ENCODE peak calls at places on chromosomes 7 and 10, in eight cellular contexts. E is IMR-90, W is HepG2, C is heart left ventricle, F is suprapubic skin, O is breast epithelium, G is A549, K is H54. N is an unnamed sample.

GRCh38 chr10:129958686-129959543 is 5.2 kb downstream of the EBF3 start:
- DNase-seq in E (no peak), W (no peak), C (no peak), F (peak; percentile 72), O (no peak), G (no peak), K (no peak), N (no peak)

GRCh38 chr10:1074748-1075358 is 18.7 kb downstream of the WDR37 start:
- DNase-seq in E (no peak), W (no peak), C (no peak), F (no peak), O (no peak), G (peak; percentile 31), K (no peak), N (no peak)

GRCh38 chr7:134415700-134416099 is 43.2 kb downstream of the AKR1B1 start:
- DNase-seq in E (no peak), W (no peak), C (no peak), F (no peak), O (no peak), G (no peak), K (no peak), N (no peak)

GRCh38 chr10:127592586-127592985 is 43.5 kb downstream of the NPS start:
- DNase-seq in E (no peak), W (no peak), C (no peak), F (no peak), O (no peak), G (no peak), K (no peak), N (no peak)

GRCh38 chr7:150755473-150756099 is 18.4 kb downstream of the GIMAP5 start:
- DNase-seq in E (no peak), W (no peak), C (no peak), F (no peak), O (no peak), G (no peak), K (no peak), N (no peak)

GRCh38 chr10:17438583-17438982 is 15.8 kb downstream of the ST8SIA6 start:
- DNase-seq in E (no peak), W (no peak), C (no peak), F (no peak), O (no peak), G (no peak), K (no peak), N (no peak)

GRCh38 chr10:131996508-131997365 is 15.0 kb upstream of the BNIP3 start:
- DNase-seq in E (no peak), W (no peak), C (peak; percentile 85), F (no peak), O (no peak), G (no peak), K (no peak), N (peak; percentile 76)

GRCh38 chr7:23603632-23604295 is 6.6 kb downstream of the CCDC126 start:
- DNase-seq in E (no peak), W (no peak), C (no peak), F (no peak), O (no peak), G (no peak), K (no peak), N (no peak)

GRCh38 chr7:4951903-4952636 is 6.9 kb downstream of the MMD2 start:
- DNase-seq in E (peak; percentile 10), W (no peak), C (no peak), F (no peak), O (no peak), G (no peak), K (peak; percentile 78), N (no peak)

GRCh38 chr10:26503911-26504310 is 65.8 kb downstream of the APBB1IP start:
- DNase-seq in E (no peak), W (no peak), C (no peak), F (no peak), O (no peak), G (peak; percentile 28), K (no peak), N (no peak)

GRCh38 chr7:5077740-5078139 is 32.1 kb downstream of the RBAK start:
- DNase-seq in E (peak; percentile 7), W (no peak), C (no peak), F (no peak), O (no peak), G (peak; percentile 23), K (no peak), N (no peak)

GRCh38 chr7:1669486-1669951 is 558 bp upstream of the ELFN1 start:
- DNase-seq in E (no peak), W (no peak), C (no peak), F (peak; percentile 31), O (no peak), G (peak; percentile 43), K (no peak), N (no peak)

GRCh38 chr10:32000937-32001336 is 55.3 kb downstream of the KIF5B start:
- DNase-seq in E (peak; percentile 40), W (no peak), C (no peak), F (no peak), O (no peak), G (no peak), K (no peak), N (no peak)

GRCh38 chr10:62816179-62817119 is at the start of gene EGR2:
- DNase-seq in E (peak; percentile 94), W (peak; percentile 86), C (peak; percentile 95), F (peak; percentile 96), O (peak; percentile 96), G (peak; percentile 95), K (peak; percentile 99), N (peak; percentile 86)

GRCh38 chr10:62818426-62819011 is 2.4 kb upstream of the EGR2 start:
- DNase-seq in E (no peak), W (no peak), C (peak; percentile 44), F (no peak), O (peak; percentile 41), G (peak; percentile 17), K (no peak), N (no peak)

GRCh38 chr10:62817763-62818425 is 1.7 kb upstream of the EGR2 start:
- DNase-seq in E (peak; percentile 61), W (peak; percentile 54), C (peak; percentile 86), F (no peak), O (peak; percentile 67), G (peak; percentile 79), K (peak; percentile 91), N (peak; percentile 35)

GRCh38 chr10:62815373-62816111 is 624 bp downstream of the EGR2 start:
- DNase-seq in E (no peak), W (no peak), C (no peak), F (no peak), O (peak; percentile 41), G (peak; percentile 32), K (no peak), N (no peak)

GRCh38 chr10:62817120-62817762 is 1.1 kb upstream of the EGR2 start:
- DNase-seq in E (peak; percentile 28), W (no peak), C (peak; percentile 60), F (no peak), O (peak; percentile 65), G (peak; percentile 27), K (no peak), N (peak; percentile 18)
- TF ChIP-seq POLR2A in E (peak; percentile 23), W (no peak), C (no peak), F (no peak), O (no peak), G (no peak), K (no peak), N (no peak)

GRCh38 chr10:6200588-6201510 is 1.9 kb upstream of the PFKFB3 start:
- DNase-seq in E (peak; percentile 35), W (peak; percentile 56), C (peak; percentile 50), F (no peak), O (no peak), G (peak; percentile 33), K (peak; percentile 44), N (peak; percentile 89)

GRCh38 chr10:6202098-6202683 is 541 bp upstream of the PFKFB3 start:
- DNase-seq in E (no peak), W (no peak), C (peak; percentile 54), F (no peak), O (no peak), G (no peak), K (no peak), N (no peak)

GRCh38 chr10:6202684-6203330 is at the start of gene PFKFB3:
- DNase-seq in E (peak; percentile 92), W (peak; percentile 81), C (peak; percentile 98), F (peak; percentile 97), O (peak; percentile 93), G (peak; percentile 97), K (peak; percentile 89), N (peak; percentile 95)

GRCh38 chr10:6203331-6204062 is 765 bp downstream of the PFKFB3 start:
- DNase-seq in E (peak; percentile 47), W (no peak), C (peak; percentile 78), F (no peak), O (peak; percentile 50), G (peak; percentile 80), K (peak; percentile 42), N (no peak)

DNA sequence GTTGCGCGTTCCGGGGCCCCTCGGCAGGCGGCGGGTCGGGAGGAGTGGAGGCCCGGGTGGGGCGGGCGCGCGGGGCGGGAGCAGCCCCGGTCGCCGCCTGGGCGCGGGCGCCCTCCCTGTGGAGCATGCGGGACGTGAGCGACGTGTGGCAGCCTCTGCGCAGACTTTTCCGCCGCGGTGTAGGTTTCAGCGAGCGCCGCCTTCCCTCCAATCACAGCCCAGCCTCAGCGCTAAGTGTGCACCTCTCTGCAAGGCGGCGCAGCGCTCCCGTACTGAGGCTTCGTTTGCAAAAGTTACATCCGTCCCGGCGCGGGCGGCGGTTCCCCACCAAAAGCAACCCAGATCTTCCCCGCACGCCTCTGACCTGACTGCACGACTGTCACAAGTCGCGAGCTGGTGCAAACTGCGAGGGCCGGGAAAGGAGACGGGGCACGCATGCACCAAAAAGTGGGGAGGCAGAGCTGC is 1.2 kb upstream of the PFKFB3 start:
- DNase-seq in E (peak; percentile 70), W (peak; percentile 39), C (peak; percentile 84), F (peak; percentile 90), O (peak; percentile 56), G (peak; percentile 73), K (peak; percentile 54), N (peak; percentile 83)
- TF ChIP-seq POLR2A in E (no peak), W (no peak), C (peak; percentile 23), F (no peak), O (no peak), G (no peak), K (peak; percentile 26), N (peak; percentile 87)

DNA sequence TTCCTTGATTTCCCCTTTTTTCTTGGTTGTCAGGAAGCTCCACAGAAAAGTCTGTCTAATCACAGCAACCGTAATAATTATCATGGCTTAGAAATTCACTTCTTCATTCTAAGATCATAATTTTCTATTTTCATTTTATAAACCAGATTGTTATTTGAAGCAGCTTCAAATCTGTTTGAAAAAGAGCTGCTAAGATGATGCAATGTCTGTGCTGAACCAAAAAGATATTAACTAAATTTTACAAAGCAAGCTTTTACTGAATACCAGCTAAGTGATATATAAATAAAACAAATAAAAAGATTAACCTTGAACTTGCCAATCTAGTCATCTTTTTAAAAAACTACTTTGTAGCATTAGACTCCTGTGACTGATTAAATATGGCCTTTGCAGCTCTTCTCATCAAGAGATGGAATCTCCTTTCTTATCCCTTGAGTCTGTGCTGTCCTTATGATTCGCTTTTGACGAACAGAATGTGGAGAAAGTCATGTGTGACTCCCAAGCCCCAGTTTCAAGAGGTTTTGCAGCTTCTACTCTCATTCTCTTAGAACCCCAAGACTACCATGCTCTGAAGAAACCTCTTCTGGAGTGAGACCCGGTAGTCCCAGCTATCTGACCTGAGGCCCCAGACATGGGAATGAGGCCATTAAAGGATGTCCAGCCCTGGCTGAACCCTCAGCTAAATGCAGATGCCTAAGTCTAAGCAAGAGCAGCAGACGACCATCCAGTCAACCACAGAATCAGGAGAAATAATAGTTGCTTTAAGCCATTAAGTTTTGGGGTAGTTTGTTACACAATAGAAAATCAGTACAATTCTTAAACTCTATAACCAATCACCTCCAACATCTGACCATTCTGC is 14.4 kb downstream of the NAMPT start:
- DNase-seq in E (no peak), W (no peak), C (no peak), F (no peak), O (no peak), G (no peak), K (no peak), N (no peak)
- TF ChIP-seq POLR2A in E (no peak), W (no peak), C (no peak), F (no peak), O (no peak), G (no peak), K (no peak), N (no peak)

GRCh38 chr7:104963378-104963990 is 50.5 kb upstream of the KMT2E start:
- DNase-seq in E (no peak), W (no peak), C (no peak), F (no peak), O (no peak), G (no peak), K (no peak), N (no peak)
- TF ChIP-seq POLR2A in E (peak; percentile 53), W (no peak), C (no peak), F (no peak), O (no peak), G (no peak), K (no peak), N (no peak)